ENCODE peak calls at places on chromosomes 13 and 19, in six cellular contexts. W is uterus, P is suprapubic skin, G is K562, J is body of pancreas, Y is Peyer's patch. Z is an unnamed sample.

GRCh38 chr13:39385621-39386231 is 217.3 kb downstream of the LHFPL6 start:
- DNase-seq in J (no peak), P (no peak), W (no peak), Y (no peak), G (no peak), Z (no peak)

GRCh38 chr19:6616011-6616410 is 25.1 kb upstream of the CD70 start:
- DNase-seq in P (no peak), G (no peak), Y (no peak), J (no peak), W (no peak), Z (no peak)

GRCh38 chr13:108044929-108045328 is 170.4 kb downstream of the LIG4 start:
- DNase-seq in Y (no peak), J (no peak), P (no peak), G (no peak), W (no peak), Z (no peak)

GRCh38 chr13:81395368-81395767 is 1054.4 kb upstream of the SPRY2 start:
- DNase-seq in P (no peak), W (no peak), G (peak), Y (peak), J (peak), Z (peak)

GRCh38 chr13:40230833-40231266 is 435.6 kb downstream of the FOXO1 start:
- DNase-seq in J (no peak), Y (no peak), W (peak), P (no peak), G (no peak), Z (no peak)

GRCh38 chr19:19347401-19347800 is 26.8 kb downstream of the MAU2 start:
- DNase-seq in W (no peak), G (no peak), P (no peak), J (no peak), Y (no peak), Z (no peak)

GRCh38 chr19:47447470-47448359 is 24.0 kb downstream of the SLC8A2 start:
- DNase-seq in J (peak), W (peak), Y (no peak), P (no peak), G (peak), Z (no peak)

GRCh38 chr13:84563611-84564010 is 681.3 kb upstream of the SLITRK1 start:
- DNase-seq in W (no peak), J (peak), P (no peak), Y (no peak), G (no peak), Z (no peak)

GRCh38 chr19:11763611-11764010 is 3.2 kb upstream of the ZNF441 start:
- DNase-seq in W (no peak), Y (no peak), P (no peak), G (no peak), J (no peak), Z (no peak)

GRCh38 chr13:67095621-67096020 is 134.5 kb downstream of the PCDH9 start:
- DNase-seq in W (no peak), P (no peak), G (no peak), Y (no peak), J (no peak), Z (no peak)

GRCh38 chr19:6185093-6185824 is 49.8 kb downstream of the ACSBG2 start:
- DNase-seq in W (no peak), P (no peak), J (no peak), Y (no peak), G (no peak), Z (no peak)

GRCh38 chr13:27374650-27375049 is 49.8 kb upstream of the GTF3A start:
- DNase-seq in W (peak), P (no peak), G (peak), J (peak), Y (peak), Z (peak)

GRCh38 chr19:51097166-51097736 is 11.0 kb downstream of the CTU1 start:
- DNase-seq in G (peak), J (peak), Y (peak), W (peak), P (peak), Z (peak)

GRCh38 chr13:80454245-80454644 is 113.3 kb upstream of the SPRY2 start:
- DNase-seq in P (no peak), W (no peak), J (no peak), Y (no peak), G (no peak), Z (no peak)

GRCh38 chr13:42478531-42479156 is 95.3 kb upstream of the TNFSF11 start:
- DNase-seq in P (no peak), Y (no peak), W (no peak), G (no peak), J (no peak), Z (no peak)

GRCh38 chr19:19630426-19630825 is 2.4 kb upstream of the LPAR2 start:
- DNase-seq in W (no peak), G (no peak), Y (no peak), P (no peak), J (no peak), Z (no peak)

GRCh38 chr19:6216996-6217751 is 62.6 kb downstream of the MLLT1 start:
- DNase-seq in G (peak), J (peak), P (no peak), Y (no peak), W (peak), Z (no peak)

GRCh38 chr13:103539265-103539664 is 473.0 kb upstream of the SLC10A2 start:
- DNase-seq in W (no peak), G (no peak), Y (no peak), P (no peak), J (no peak), Z (no peak)

GRCh38 chr13:80499536-80500280 is 158.8 kb upstream of the SPRY2 start:
- DNase-seq in P (no peak), G (no peak), W (no peak), J (no peak), Y (no peak), Z (no peak)

GRCh38 chr13:86383151-86383550 is 583.9 kb upstream of the SLITRK6 start:
- DNase-seq in G (no peak), Y (no peak), P (no peak), W (no peak), J (no peak), Z (no peak)

GRCh38 chr19:48353682-48354081 is 10.1 kb downstream of the TMEM143 start:
- DNase-seq in J (no peak), Y (no peak), W (no peak), G (no peak), P (no peak), Z (no peak)

GRCh38 chr13:107743983-107744382 is 471.4 kb downstream of the LIG4 start:
- DNase-seq in P (no peak), W (no peak), Y (no peak), G (no peak), J (no peak), Z (no peak)

GRCh38 chr19:3818479-3818878 is 32.3 kb upstream of the MATK start:
- DNase-seq in G (no peak), J (no peak), P (no peak), Y (no peak), W (no peak), Z (peak)

GRCh38 chr13:50993908-50994307 is 84.3 kb downstream of the RNASEH2B start:
- DNase-seq in Y (no peak), G (no peak), J (no peak), P (no peak), W (peak), Z (no peak)

GRCh38 chr19:47391510-47392223 is 27.7 kb downstream of the MEIS3 start:
- DNase-seq in P (peak), J (peak), W (peak), Y (peak), G (peak), Z (peak)

GRCh38 chr13:40103864-40104263 is 448.4 kb downstream of the COG6 start:
- DNase-seq in J (no peak), G (no peak), W (no peak), Y (no peak), P (no peak), Z (no peak)

GRCh38 chr19:13984875-13985741 is 21.0 kb downstream of the RFX1 start:
- DNase-seq in P (no peak), W (no peak), J (no peak), G (no peak), Y (peak), Z (no peak)

GRCh38 chr19:13985771-13986347 is 20.3 kb downstream of the RFX1 start:
- DNase-seq in G (no peak), W (no peak), P (no peak), J (no peak), Y (no peak), Z (no peak)

GRCh38 chr19:13984186-13984585 is 21.9 kb downstream of the RFX1 start:
- DNase-seq in W (no peak), G (no peak), Y (no peak), J (no peak), P (no peak), Z (no peak)

GRCh38 chr19:13987101-13987890 is 18.8 kb downstream of the RFX1 start:
- DNase-seq in G (no peak), J (peak), Y (no peak), W (no peak), P (no peak), Z (no peak)

GRCh38 chr19:13986348-13986904 is 19.7 kb downstream of the RFX1 start:
- DNase-seq in G (no peak), P (peak), W (peak), J (peak), Y (peak), Z (no peak)
- TF ChIP-seq POLR2A in G (no peak), P (no peak), W (no peak), J (peak), Y (peak), Z (no peak)

GRCh38 chr19:1861599-1862031 is 1.8 kb downstream of the KLF16 start:
- DNase-seq in G (no peak), Y (peak), J (peak), W (no peak), P (no peak), Z (no peak)

GRCh38 chr19:1859319-1859718 is 4.1 kb downstream of the KLF16 start:
- DNase-seq in G (no peak), J (peak), W (no peak), Y (no peak), P (no peak), Z (no peak)

GRCh38 chr19:1858412-1859081 is 4.8 kb downstream of the KLF16 start:
- DNase-seq in G (no peak), P (no peak), Y (no peak), J (peak), W (no peak), Z (no peak)

GRCh38 chr19:1860821-1861598 is 2.4 kb downstream of the KLF16 start:
- DNase-seq in P (no peak), J (peak), W (no peak), G (no peak), Y (no peak), Z (no peak)

DNA sequence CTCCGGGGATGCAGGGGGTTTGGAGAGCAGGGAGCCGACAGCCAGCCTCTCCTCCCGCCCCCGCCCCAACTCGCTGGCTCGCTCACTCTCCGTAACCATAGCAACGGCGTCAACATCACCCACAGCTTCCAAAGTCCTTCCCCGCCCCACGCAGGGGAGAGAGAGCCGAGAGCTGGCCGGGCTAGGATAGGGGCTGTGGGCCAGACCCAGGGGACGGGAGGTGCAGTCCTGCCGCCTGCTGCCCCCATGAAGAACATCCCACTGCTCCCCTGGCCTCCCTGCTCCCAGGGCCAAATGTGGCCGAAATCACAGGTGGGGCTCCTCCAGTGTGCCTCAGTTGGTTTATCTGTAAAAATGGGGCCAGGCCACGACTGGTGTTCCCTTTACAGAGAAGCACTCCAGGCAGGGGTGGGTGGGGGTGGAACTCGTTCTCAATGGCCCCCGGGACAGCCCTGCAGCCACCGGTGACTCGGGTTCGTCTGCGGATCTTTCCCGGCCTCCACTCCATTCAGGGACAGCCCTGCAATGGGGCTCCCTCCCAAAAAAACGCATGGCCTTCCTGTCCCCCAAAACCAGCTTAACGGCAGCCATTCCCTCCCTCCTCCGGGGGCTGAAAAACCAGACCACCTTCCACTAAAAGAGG is 3.1 kb downstream of the KLF16 start:
- DNase-seq in Y (peak), J (peak), G (peak), P (no peak), W (peak), Z (peak)
- TF ChIP-seq POLR2A in Y (peak), J (no peak), G (no peak), P (no peak), W (no peak), Z (no peak)

GRCh38 chr13:33678084-33678483 is 139.9 kb upstream of the RFC3 start:
- DNase-seq in W (no peak), G (peak), Y (no peak), J (no peak), P (no peak), Z (no peak)

GRCh38 chr13:33676700-33677048 is 141.3 kb upstream of the RFC3 start:
- DNase-seq in Y (peak), W (peak), G (no peak), P (no peak), J (peak), Z (peak)

GRCh38 chr13:33677215-33677614 is 140.7 kb upstream of the RFC3 start:
- DNase-seq in J (no peak), Y (no peak), P (no peak), G (no peak), W (no peak), Z (no peak)

GRCh38 chr13:33678906-33679657 is 138.9 kb upstream of the RFC3 start:
- DNase-seq in J (peak), P (no peak), Y (peak), G (peak), W (peak), Z (peak)

GRCh38 chr13:33676045-33676699 is 141.8 kb upstream of the RFC3 start:
- DNase-seq in W (no peak), Y (no peak), G (no peak), J (peak), P (no peak), Z (no peak)
- TF ChIP-seq POLR2A in W (no peak), Y (no peak), G (no peak), J (peak), P (no peak), Z (no peak)

DNA sequence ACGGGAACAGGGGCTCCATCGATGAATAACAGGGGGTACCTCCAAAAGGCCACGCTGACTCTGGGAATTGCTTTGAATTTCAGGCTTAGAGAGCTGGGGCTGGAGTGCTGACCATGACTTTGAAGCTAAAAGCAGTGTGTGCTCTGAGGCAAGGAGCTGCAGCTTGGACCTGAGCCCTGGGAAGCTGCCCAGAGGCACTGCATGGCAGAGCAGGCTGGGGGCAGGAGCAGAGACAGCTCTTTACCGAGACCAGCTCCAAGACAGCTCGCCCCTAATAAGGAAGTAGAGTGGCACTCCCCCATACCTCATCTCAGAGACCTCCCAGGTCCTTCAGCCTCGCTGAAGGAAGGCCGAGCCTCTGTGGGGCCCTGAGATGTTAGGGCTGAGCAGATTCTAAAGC is 200.2 kb downstream of the COL4A1 start:
- DNase-seq in G (no peak), P (peak), Y (no peak), J (peak), W (peak), Z (no peak)
- TF ChIP-seq POLR2A in G (no peak), P (no peak), Y (no peak), J (no peak), W (no peak), Z (no peak)

GRCh38 chr19:40806385-40807146 is 7.6 kb downstream of the EGLN2 start:
- DNase-seq in P (peak), Y (peak), G (peak), W (peak), J (peak), Z (peak)
- TF ChIP-seq POLR2A in P (no peak), Y (no peak), G (no peak), W (peak), J (no peak), Z (no peak)

Z was measured in H54.